ENCODE peak calls at places on chromosomes 13 and 19, in nine cellular contexts. W, L, R, U, D, O, I, Q and N are unnamed samples.

GRCh38 chr19:6887326-6887725 is at the start of gene ADGRE1:
- DNase-seq in W (no peak), L (no peak), R (no peak), U (no peak), D (peak; percentile 22), O (no peak), I (peak; percentile 7), Q (no peak), N (no peak)

GRCh38 chr13:99339736-99340392 is 32.7 kb upstream of the GPR183 start:
- DNase-seq in W (no peak), L (no peak), R (no peak), U (peak; percentile 43), D (no peak), O (no peak), I (no peak), Q (no peak), N (peak; percentile 82)

GRCh38 chr19:30037835-30038234 is 95.8 kb downstream of the URI1 start:
- DNase-seq in W (no peak), L (no peak), R (no peak), U (no peak), D (no peak), O (no peak), I (no peak), Q (no peak), N (no peak)

GRCh38 chr19:2150794-2151338 is 500 bp downstream of the AP3D1 start:
- DNase-seq in W (no peak), L (peak; percentile 33), R (no peak), U (peak; percentile 10), D (no peak), O (no peak), I (no peak), Q (no peak), N (no peak)

GRCh38 chr19:15128162-15128770 is 21.1 kb downstream of the SYDE1 start:
- DNase-seq in W (no peak), L (no peak), R (no peak), U (no peak), D (no peak), O (no peak), I (no peak), Q (no peak), N (no peak)

GRCh38 chr13:27481766-27482165 is 31.4 kb upstream of the MTIF3 start:
- DNase-seq in W (no peak), L (peak; percentile 58), R (no peak), U (peak; percentile 16), D (no peak), O (no peak), I (peak; percentile 30), Q (peak; percentile 17), N (peak; percentile 36)

GRCh38 chr13:44927953-44928352 is 61.3 kb downstream of the NUFIP1 start:
- DNase-seq in W (no peak), L (no peak), R (no peak), U (peak; percentile 9), D (no peak), O (no peak), I (no peak), Q (no peak), N (no peak)

GRCh38 chr19:47663911-47664771 is 49.1 kb upstream of the EHD2 start:
- DNase-seq in W (no peak), L (no peak), R (no peak), U (peak; percentile 100), D (peak; percentile 86), O (peak; percentile 95), I (no peak), Q (peak; percentile 85), N (peak; percentile 100)

GRCh38 chr19:351976-352625 is 7.5 kb upstream of the MIER2 start:
- DNase-seq in W (no peak), L (no peak), R (no peak), U (no peak), D (no peak), O (no peak), I (no peak), Q (no peak), N (no peak)

GRCh38 chr19:4639531-4640246 is 373 bp downstream of the TNFAIP8L1 start:
- DNase-seq in W (no peak), L (peak; percentile 23), R (no peak), U (no peak), D (peak; percentile 46), O (no peak), I (no peak), Q (peak; percentile 46), N (no peak)

GRCh38 chr19:2524840-2525723 is 49.2 kb downstream of the GADD45B start:
- DNase-seq in W (no peak), L (peak; percentile 33), R (no peak), U (peak; percentile 51), D (no peak), O (no peak), I (no peak), Q (peak; percentile 39), N (peak; percentile 77)

GRCh38 chr19:9043524-9043923 is 33.3 kb upstream of the MUC16 start:
- DNase-seq in W (no peak), L (no peak), R (no peak), U (no peak), D (no peak), O (no peak), I (no peak), Q (no peak), N (no peak)

GRCh38 chr13:23608704-23609413 is 38.6 kb downstream of the TNFRSF19 start:
- DNase-seq in W (no peak), L (peak; percentile 59), R (no peak), U (no peak), D (peak; percentile 60), O (no peak), I (no peak), Q (peak; percentile 58), N (peak; percentile 37)

GRCh38 chr13:92312823-92313222 is 913.8 kb upstream of the GPC6 start:
- DNase-seq in W (no peak), L (no peak), R (no peak), U (no peak), D (no peak), O (no peak), I (no peak), Q (no peak), N (no peak)

GRCh38 chr19:54606230-54606629 is 12.8 kb downstream of the LILRA1 start:
- DNase-seq in W (no peak), L (no peak), R (no peak), U (no peak), D (no peak), O (no peak), I (no peak), Q (no peak), N (no peak)

GRCh38 chr13:63311587-63311986 is 1895.9 kb upstream of the PCDH20 start:
- DNase-seq in W (no peak), L (no peak), R (no peak), U (no peak), D (no peak), O (no peak), I (no peak), Q (no peak), N (no peak)

GRCh38 chr19:48244289-48244688 is 11.4 kb downstream of the CARD8 start:
- DNase-seq in W (no peak), L (no peak), R (no peak), U (no peak), D (no peak), O (no peak), I (no peak), Q (no peak), N (peak; percentile 38)

GRCh38 chr13:95604534-95604915 is 40.0 kb downstream of the DZIP1 start:
- DNase-seq in W (no peak), L (no peak), R (no peak), U (peak; percentile 6), D (no peak), O (no peak), I (no peak), Q (no peak), N (peak; percentile 55)

GRCh38 chr13:45872574-45872973 is 21.0 kb upstream of the SIAH3 start:
- DNase-seq in W (no peak), L (peak; percentile 83), R (no peak), U (peak; percentile 4), D (no peak), O (no peak), I (no peak), Q (no peak), N (no peak)

GRCh38 chr19:3153286-3154230 is 17.7 kb downstream of the GNA15 start:
- DNase-seq in W (no peak), L (no peak), R (no peak), U (no peak), D (no peak), O (no peak), I (no peak), Q (no peak), N (no peak)

GRCh38 chr13:109743706-109744453 is 42.5 kb downstream of the IRS2 start:
- DNase-seq in W (no peak), L (peak; percentile 84), R (peak; percentile 15), U (peak; percentile 25), D (no peak), O (peak; percentile 26), I (no peak), Q (no peak), N (peak; percentile 89)

GRCh38 chr19:282501-282900 is 8.7 kb downstream of the PLPP2 start:
- DNase-seq in W (no peak), L (no peak), R (no peak), U (no peak), D (no peak), O (no peak), I (no peak), Q (no peak), N (no peak)